ENCODE peak calls at places on chromosomes 6 and 20, in seven cellular contexts. U is HFF-Myc; J is Right ventricle myocardium superior; S is left ventricle myocardium superior; A is Daoy; W is T1000; Y is stimulated activated CD8-positive, alpha-beta memory T cell treated with anti-CD3 and anti-CD28 coated beads, Interleukin-2, amount 100 ng/mL, for 1 hour. I is an unnamed sample.
A peak's percentile ranks its signal among the peaks of the same experiment; 100 is the strongest.

GRCh38 chr20:57325632-57326356 is 3.8 kb upstream of the SPO11 start:
- DNase-seq in U (no peak), S (no peak), J (no peak), A (no peak), Y (no peak), W (no peak), I (no peak)

GRCh38 chr20:12207875-12208274 is 290.2 kb downstream of the BTBD3 start:
- DNase-seq in W (peak; percentile 1), U (peak; percentile 7), J (no peak), A (peak; percentile 10), S (no peak), Y (no peak), I (no peak)

GRCh38 chr6:111129003-111129402 is 41.7 kb downstream of the SLC16A10 start:
- DNase-seq in U (no peak), W (no peak), A (no peak), J (peak; percentile 44), S (peak; percentile 29), Y (no peak), I (no peak)

GRCh38 chr6:6659600-6660327 is 71.2 kb downstream of the LY86 start:
- DNase-seq in A (no peak), S (no peak), W (no peak), J (no peak), U (no peak), Y (no peak), I (no peak)

GRCh38 chr6:151962246-151962846 is 154.9 kb downstream of the ESR1 start:
- DNase-seq in A (peak; percentile 60), J (no peak), Y (no peak), S (no peak), W (no peak), U (no peak), I (no peak)

GRCh38 chr6:63305278-63305677 is 14.5 kb downstream of the LGSN start:
- DNase-seq in S (no peak), A (no peak), J (no peak), Y (no peak), U (no peak), W (no peak), I (no peak)

GRCh38 chr6:52570291-52570700 is 6.6 kb downstream of the TRAM2 start:
- DNase-seq in J (no peak), U (no peak), A (peak; percentile 46), Y (no peak), W (no peak), S (no peak), I (no peak)

GRCh38 chr20:13458860-13459451 is 179.8 kb downstream of the TASP1 start:
- DNase-seq in J (no peak), Y (no peak), S (no peak), W (no peak), U (no peak), A (peak; percentile 11), I (peak; percentile 4)

GRCh38 chr20:50283922-50284810 is 93.5 kb downstream of the CEBPB start:
- DNase-seq in U (no peak), W (no peak), S (no peak), Y (no peak), A (peak; percentile 84), J (peak; percentile 67), I (no peak)

GRCh38 chr6:15516378-15516777 is 146.4 kb downstream of the DTNBP1 start:
- DNase-seq in J (no peak), U (no peak), Y (no peak), W (no peak), A (no peak), S (no peak), I (no peak)

GRCh38 chr20:19823216-19823615 is 65.2 kb downstream of the RIN2 start:
- DNase-seq in A (no peak), Y (no peak), J (no peak), U (no peak), S (no peak), W (no peak), I (no peak)

GRCh38 chr6:43997342-43997677 is 129.9 kb downstream of the MRPL14 start:
- DNase-seq in A (no peak), W (no peak), U (no peak), Y (no peak), J (peak; percentile 19), S (no peak), I (no peak)

GRCh38 chr20:23782366-23782983 is 31.7 kb upstream of the CST1 start:
- DNase-seq in W (no peak), Y (no peak), S (no peak), A (no peak), J (no peak), U (peak; percentile 7), I (no peak)

GRCh38 chr6:161141173-161141572 is 132.7 kb downstream of the AGPAT4 start:
- DNase-seq in W (no peak), S (no peak), J (no peak), Y (no peak), U (no peak), A (no peak), I (no peak)

I was measured in AG09319.